ENCODE peak calls at places on chromosomes 4 and X, in seven cellular contexts. X is NCI-H345; F is caudate nucleus; Z is activated CD4-positive, alpha-beta T cell treated with anti-CD3 and anti-CD28 coated beads, Interleukin-2, amount 10 ng/mL, durations not matched to agents 7 days and 5 days; S is NCI-H524; P is B cell; W is NCI-H1694. V is an unnamed sample.

GRCh38 chr4:189364032-189364449 is 576.6 kb upstream of the FRG1 start:
- DNase-seq in X (no peak), F (no peak), Z (no peak), S (no peak), P (no peak), W (no peak), V (no peak)

GRCh38 chr4:87853108-87853507 is 20.3 kb downstream of the MEPE start:
- DNase-seq in X (peak), F (no peak), Z (peak), S (no peak), P (no peak), W (peak), V (peak)

GRCh38 chr4:150258569-150258968 is 180.3 kb downstream of the DCLK2 start:
- DNase-seq in X (no peak), F (no peak), Z (no peak), S (no peak), P (no peak), W (no peak), V (no peak)

GRCh38 chr4:131635191-131635590 is 1513.9 kb upstream of the PCDH10 start:
- DNase-seq in X (no peak), F (no peak), Z (no peak), S (no peak), P (no peak), W (no peak), V (no peak)

GRCh38 chrX:100297732-100298131 is 112.3 kb downstream of the PCDH19 start:
- DNase-seq in X (no peak), F (no peak), Z (no peak), S (no peak), P (no peak), W (no peak), V (no peak)

GRCh38 chr4:119211856-119212250 is 660 bp upstream of the USP53 start:
- DNase-seq in X (no peak), F (no peak), Z (no peak), S (no peak), P (no peak), W (peak), V (no peak)

GRCh38 chrX:119790977-119791436 is 423 bp downstream of the RPL39 start:
- DNase-seq in X (peak), F (no peak), Z (peak), S (peak), P (no peak), W (peak), V (peak)

GRCh38 chr4:40629401-40630334 is at the start of gene RBM47:
- DNase-seq in X (peak), F (peak), Z (peak), S (peak), P (peak), W (no peak), V (peak)

GRCh38 chr4:184238072-184238743 is 20.5 kb upstream of the ENPP6 start:
- DNase-seq in X (no peak), F (no peak), Z (no peak), S (no peak), P (no peak), W (no peak), V (no peak)

GRCh38 chr4:26083987-26084386 is 170.0 kb downstream of the SMIM20 start:
- DNase-seq in X (no peak), F (no peak), Z (no peak), S (peak), P (no peak), W (no peak), V (peak)

GRCh38 chr4:38030023-38030422 is 69.8 kb downstream of the PTTG2 start:
- DNase-seq in X (no peak), F (no peak), Z (no peak), S (no peak), P (no peak), W (no peak), V (peak)

GRCh38 chrX:54180403-54180802 is 2.7 kb downstream of the FAM120C start:
- DNase-seq in X (no peak), F (no peak), Z (no peak), S (no peak), P (no peak), W (no peak), V (no peak)

GRCh38 chrX:110286126-110286525 is 31.8 kb downstream of the AMMECR1 start:
- DNase-seq in X (no peak), F (no peak), Z (no peak), S (no peak), P (no peak), W (no peak), V (peak)

GRCh38 chr4:188282620-188283232 is 143.5 kb downstream of the TRIML1 start:
- DNase-seq in X (no peak), F (no peak), Z (no peak), S (no peak), P (no peak), W (no peak), V (no peak)

GRCh38 chrX:38061335-38061734 is 55.0 kb downstream of the SYTL5 start:
- DNase-seq in X (peak), F (no peak), Z (no peak), S (no peak), P (no peak), W (no peak), V (peak)

GRCh38 chrX:123339201-123339905 is 155.3 kb downstream of the GRIA3 start:
- DNase-seq in X (no peak), F (no peak), Z (no peak), S (no peak), P (no peak), W (no peak), V (no peak)

GRCh38 chr4:138919094-138919936 is 96.3 kb upstream of the NOCT start:
- DNase-seq in X (peak), F (peak), Z (peak), S (peak), P (no peak), W (peak), V (peak)

GRCh38 chr4:73104695-73105094 is 35.2 kb upstream of the COX18 start:
- DNase-seq in X (no peak), F (no peak), Z (no peak), S (no peak), P (no peak), W (no peak), V (no peak)

GRCh38 chr4:180542445-180543100 is 1700.6 kb upstream of the TENM3 start:
- DNase-seq in X (no peak), F (no peak), Z (no peak), S (no peak), P (no peak), W (no peak), V (peak)

V was measured in RPMI7951.